ENCODE peak calls at places on chromosomes 11 and 22, in nine cellular contexts. O is fibroblast of lung; V is GM23248; Z is neural progenitor cell; E is pancreas; X is breast epithelium; N is CD4-positive, CD25-positive, alpha-beta regulatory T cell; D is neuronal stem cell; Q is adipocyte. A is an unnamed sample.

GRCh38 chr11:117366875-117367274 is 39.2 kb downstream of the CEP164 start:
- DNase-seq in N (no peak), V (no peak), D (no peak), O (no peak), E (no peak), X (no peak), Q (no peak), Z (no peak), A (no peak)

GRCh38 chr11:124763156-124763947 is 1.3 kb upstream of the ESAM start:
- DNase-seq in V (peak; percentile 71), N (peak; percentile 83), D (peak; percentile 85), Q (peak; percentile 85), Z (peak; percentile 95), O (peak; percentile 66), X (peak; percentile 86), E (peak; percentile 85), A (peak; percentile 84)

GRCh38 chr22:49197500-49197899 is 630.2 kb downstream of the BRD1 start:
- DNase-seq in X (peak; percentile 45), V (no peak), Z (peak; percentile 48), D (no peak), N (no peak), O (no peak), Q (no peak), E (no peak), A (peak; percentile 50)

GRCh38 chr11:27874998-27875397 is 174.7 kb upstream of the BDNF start:
- DNase-seq in X (no peak), N (no peak), D (no peak), Q (no peak), E (no peak), V (no peak), Z (no peak), O (no peak), A (no peak)

GRCh38 chr11:63592975-63593395 is 21.2 kb downstream of the PLAAT3 start:
- DNase-seq in V (peak; percentile 56), O (peak; percentile 23), X (no peak), Z (peak; percentile 24), N (no peak), D (no peak), Q (peak; percentile 43), E (no peak), A (no peak)

GRCh38 chr11:107202189-107202588 is 183.9 kb upstream of the GUCY1A2 start:
- DNase-seq in O (no peak), Q (no peak), E (no peak), X (no peak), D (no peak), N (no peak), V (no peak), Z (no peak), A (no peak)

GRCh38 chr11:85742873-85743275 is 56.9 kb upstream of the CCDC89 start:
- DNase-seq in X (no peak), Q (no peak), V (no peak), O (no peak), E (no peak), Z (no peak), D (no peak), N (no peak), A (no peak)

GRCh38 chr11:1297011-1297575 is 12.3 kb downstream of the TOLLIP start:
- DNase-seq in O (no peak), E (peak; percentile 15), V (no peak), D (no peak), N (no peak), Q (no peak), X (peak; percentile 38), Z (no peak), A (peak; percentile 13)

GRCh38 chr11:8019671-8020597 is 32.8 kb downstream of the EIF3F start:
- DNase-seq in O (no peak), Z (peak; percentile 55), V (peak; percentile 91), N (peak; percentile 25), Q (peak; percentile 74), D (no peak), E (no peak), X (no peak), A (peak; percentile 25)

GRCh38 chr22:37176464-37177061 is 11.5 kb downstream of the C1QTNF6 start:
- DNase-seq in Z (no peak), V (peak; percentile 92), O (peak; percentile 86), E (no peak), N (no peak), Q (peak; percentile 87), X (peak; percentile 51), D (no peak), A (no peak)

GRCh38 chr22:27239520-27239919 is 562.0 kb downstream of the MN1 start:
- DNase-seq in N (no peak), Q (no peak), E (no peak), Z (no peak), O (no peak), X (no peak), D (no peak), V (peak; percentile 37), A (no peak)

GRCh38 chr22:17891427-17892167 is 117.3 kb upstream of the BID start:
- DNase-seq in Q (no peak), Z (peak; percentile 56), D (no peak), O (no peak), E (no peak), N (no peak), X (no peak), V (no peak), A (peak; percentile 55)

GRCh38 chr11:94544832-94545640 is 1.3 kb downstream of the FUT4 start:
- DNase-seq in E (peak; percentile 58), Z (peak; percentile 13), O (no peak), V (peak; percentile 65), Q (no peak), X (no peak), N (no peak), D (peak; percentile 11), A (peak; percentile 46)

GRCh38 chr11:46369458-46370152 is 11.9 kb upstream of the MDK start:
- DNase-seq in V (peak; percentile 80), D (no peak), Z (peak; percentile 88), N (peak; percentile 50), O (peak; percentile 69), E (no peak), X (no peak), Q (peak; percentile 87), A (peak; percentile 91)

GRCh38 chr11:100929377-100929776 is 200.2 kb downstream of the PGR start:
- DNase-seq in V (peak; percentile 45), Q (peak; percentile 41), D (no peak), E (no peak), O (peak; percentile 61), N (no peak), X (no peak), Z (no peak), A (no peak)

GRCh38 chr11:2382927-2383822 is 6.1 kb downstream of the CD81 start:
- DNase-seq in Z (no peak), D (no peak), X (no peak), O (peak; percentile 49), V (peak; percentile 83), E (no peak), N (no peak), Q (no peak), A (peak; percentile 64)

GRCh38 chr11:43574949-43575915 is 105.3 kb upstream of the HSD17B12 start:
- DNase-seq in N (no peak), X (no peak), Q (peak; percentile 59), V (peak; percentile 86), Z (peak; percentile 87), D (no peak), O (peak; percentile 61), E (no peak), A (no peak)

GRCh38 chr11:44753965-44754645 is 27.3 kb downstream of the TSPAN18 start:
- DNase-seq in D (no peak), N (no peak), Z (no peak), V (no peak), E (no peak), X (no peak), Q (peak; percentile 58), O (no peak), A (peak; percentile 48)

GRCh38 chr11:134691474-134691873 is 279.4 kb upstream of the B3GAT1 start:
- DNase-seq in O (no peak), X (no peak), N (no peak), Z (no peak), E (no peak), Q (no peak), D (no peak), V (peak; percentile 1), A (no peak)
- H3K27me3 ChIP-seq in O (no peaks in the 10 kb centered on the region), X (no peaks in the 10 kb centered on the region), N (peaks cover 2% of the 10 kb centered on the region), Z (no peaks in the 10 kb centered on the region), E (no peaks in the 10 kb centered on the region), Q (peaks cover 25% of the 10 kb centered on the region), D (no peaks in the 10 kb centered on the region), V (no peaks in the 10 kb centered on the region), A (no peaks in the 10 kb centered on the region)

GRCh38 chr11:13013054-13013488 is 4.0 kb downstream of the RASSF10 start:
- DNase-seq in V (no peak), X (no peak), Q (no peak), D (no peak), N (no peak), E (no peak), O (no peak), Z (no peak), A (no peak)

GRCh38 chr11:13012037-13012693 is 3.0 kb downstream of the RASSF10 start:
- DNase-seq in N (no peak), X (no peak), O (no peak), V (no peak), D (peak; percentile 62), Q (no peak), Z (peak; percentile 88), E (peak; percentile 35), A (no peak)

GRCh38 chr11:13016415-13016814 is 7.3 kb downstream of the RASSF10 start:
- DNase-seq in O (no peak), X (no peak), Z (no peak), E (no peak), D (no peak), V (no peak), Q (no peak), N (no peak), A (no peak)

GRCh38 chr11:13019313-13019712 is 10.2 kb downstream of the RASSF10 start:
- DNase-seq in O (no peak), N (no peak), X (no peak), D (no peak), V (no peak), Q (no peak), Z (no peak), E (no peak), A (no peak)

GRCh38 chr11:13015753-13016152 is 6.6 kb downstream of the RASSF10 start:
- DNase-seq in Q (no peak), N (no peak), O (no peak), D (no peak), Z (no peak), X (no peak), E (no peak), V (no peak), A (no peak)
- H3K27me3 ChIP-seq in Q (peaks cover 64% of the 10 kb centered on the region), N (peaks cover 10% of the 10 kb centered on the region), O (peaks cover 18% of the 10 kb centered on the region), D (peaks cover under 1% of the 10 kb centered on the region), Z (peaks cover 15% of the 10 kb centered on the region), X (no peaks in the 10 kb centered on the region), E (no peaks in the 10 kb centered on the region), V (peaks cover 63% of the 10 kb centered on the region), A (peaks cover 15% of the 10 kb centered on the region)

DNA sequence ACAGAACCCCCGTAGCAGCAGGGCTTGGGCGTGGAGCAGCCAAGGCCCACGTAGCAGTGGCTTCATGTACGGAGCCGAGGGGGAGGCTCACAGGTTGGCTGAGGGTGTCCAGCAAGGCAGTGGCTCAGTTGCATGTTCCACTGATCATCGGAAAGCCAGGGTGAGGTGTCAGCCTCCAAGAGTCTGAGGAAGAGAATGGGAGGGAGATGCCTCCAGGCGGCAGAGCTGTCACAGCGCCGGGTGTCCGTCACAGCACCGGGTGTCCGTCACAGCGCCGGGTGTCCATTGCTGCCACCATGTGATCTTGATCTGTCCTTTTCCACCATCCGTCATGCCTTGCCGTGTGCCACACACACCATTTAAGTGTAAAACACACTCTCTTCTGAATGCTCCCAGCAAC is 315.1 kb downstream of the CTTN start:
- DNase-seq in N (no peak), E (no peak), Q (no peak), X (no peak), O (no peak), D (no peak), Z (no peak), V (no peak), A (no peak)
- H3K27me3 ChIP-seq in N (no peaks in the 10 kb centered on the region), E (no peaks in the 10 kb centered on the region), Q (peaks cover 7% of the 10 kb centered on the region), X (no peaks in the 10 kb centered on the region), O (peaks cover 5% of the 10 kb centered on the region), D (no peaks in the 10 kb centered on the region), Z (no peaks in the 10 kb centered on the region), V (no peaks in the 10 kb centered on the region), A (no peaks in the 10 kb centered on the region)

GRCh38 chr22:41914611-41915034 is 251 bp downstream of the SHISA8 start:
- DNase-seq in Z (peak; percentile 58), D (no peak), Q (no peak), X (no peak), N (no peak), O (no peak), E (no peak), V (no peak), A (no peak)
- H3K27me3 ChIP-seq in Z (peaks cover 100% of the 10 kb centered on the region), D (peaks cover 75% of the 10 kb centered on the region), Q (peaks cover 49% of the 10 kb centered on the region), X (peaks cover 28% of the 10 kb centered on the region), N (peaks cover 19% of the 10 kb centered on the region), O (peaks cover 51% of the 10 kb centered on the region), E (no peaks in the 10 kb centered on the region), V (peaks cover 57% of the 10 kb centered on the region), A (peaks cover 62% of the 10 kb centered on the region)